ENCODE peak calls at places on chromosomes 5 and 9, in four cellular contexts. Z, V, B and I are unnamed samples.

GRCh38 chr5:179345429-179346321 is at the start of gene ADAMTS2:
- DNase-seq in Z (no peak), B (no peak), V (peak), I (no peak)

GRCh38 chr9:76717176-76717575 is 47.1 kb upstream of the PCA3 start:
- DNase-seq in B (no peak), V (no peak), Z (no peak), I (no peak)

GRCh38 chr5:94911285-94911684 is 292.8 kb downstream of the SLF1 start:
- DNase-seq in V (no peak), B (no peak), Z (no peak), I (no peak)

GRCh38 chr9:4299006-4299795 is 667 bp downstream of the GLIS3 start:
- DNase-seq in V (peak), B (no peak), Z (peak), I (no peak)

GRCh38 chr9:82606761-82607382 is 456.1 kb downstream of the RASEF start:
- DNase-seq in V (peak), B (no peak), Z (no peak), I (no peak)

GRCh38 chr5:150484964-150485769 is 22.8 kb upstream of the NDST1 start:
- DNase-seq in Z (no peak), B (no peak), V (peak), I (no peak)

GRCh38 chr5:53362521-53362941 is 117.9 kb upstream of the FST start:
- DNase-seq in Z (no peak), B (no peak), V (no peak), I (peak)

GRCh38 chr9:101369286-101369685 is 15.5 kb downstream of the BAAT start:
- DNase-seq in V (no peak), Z (no peak), B (no peak), I (no peak)

GRCh38 chr9:87011551-87011950 is 64.2 kb upstream of the GAS1 start:
- DNase-seq in V (no peak), Z (no peak), B (no peak), I (no peak)

GRCh38 chr9:117178596-117179111 is 236.2 kb downstream of the ASTN2 start:
- DNase-seq in Z (no peak), B (no peak), V (no peak), I (no peak)

GRCh38 chr9:72292184-72292787 is 72.7 kb downstream of the ZFAND5 start:
- DNase-seq in V (no peak), B (no peak), Z (no peak), I (no peak)

GRCh38 chr9:14270358-14271077 is 43.4 kb downstream of the NFIB start:
- DNase-seq in V (no peak), B (no peak), Z (no peak), I (no peak)

GRCh38 chr9:96109718-96110351 is 192.1 kb downstream of the HSD17B3 start:
- DNase-seq in B (no peak), V (no peak), Z (no peak), I (peak)

GRCh38 chr9:69582018-69582417 is 90.2 kb downstream of the APBA1 start:
- DNase-seq in Z (no peak), B (no peak), V (no peak), I (no peak)

GRCh38 chr5:142931896-142932686 is 161.9 kb downstream of the ARHGAP26 start:
- DNase-seq in B (no peak), Z (no peak), V (no peak), I (no peak)

GRCh38 chr5:160923927-160924705 is 72.1 kb upstream of the ATP10B start:
- DNase-seq in Z (no peak), V (peak), B (no peak), I (no peak)

GRCh38 chr5:90932052-90932699 is 373.6 kb downstream of the ADGRV1 start:
- DNase-seq in B (no peak), V (peak), Z (no peak), I (peak)

GRCh38 chr9:126389958-126390357 is 63.3 kb downstream of the MVB12B start:
- DNase-seq in B (no peak), V (no peak), Z (no peak), I (no peak)

GRCh38 chr5:68803881-68804319 is 289.9 kb upstream of the SLC30A5 start:
- DNase-seq in Z (no peak), B (no peak), V (no peak), I (no peak)

GRCh38 chr9:115691686-115692085 is 461.9 kb upstream of the PAPPA start:
- DNase-seq in Z (no peak), B (no peak), V (no peak), I (peak)

GRCh38 chr9:130570200-130570599 is 9.2 kb upstream of the FUBP3 start:
- DNase-seq in V (no peak), Z (no peak), B (no peak), I (peak)

GRCh38 chr5:44546283-44546682 is 157.1 kb upstream of the FGF10 start:
- DNase-seq in V (no peak), B (no peak), Z (no peak), I (peak)